ENCODE peak calls at places on chromosome 20, in ten cellular contexts. W is pancreas, G is neural progenitor cell, U is uterus, Z is transverse colon, P is PC-3, Q is endodermal cell, A is left ventricle myocardium inferior, V is brain microvascular endothelial cell, D is heart right ventricle. I is an unnamed sample.

GRCh38 chr20:52675414-52675813 is 296.7 kb upstream of the TSHZ2 start:
- DNase-seq in V (no peak), D (no peak), Z (no peak), U (no peak), W (no peak), Q (no peak), P (no peak), G (no peak), A (no peak), I (no peak)

GRCh38 chr20:4613184-4613583 is 108.5 kb upstream of the PRND start:
- DNase-seq in W (no peak), D (no peak), U (no peak), Z (no peak), Q (no peak), P (no peak), A (no peak), V (no peak), G (no peak), I (no peak)

GRCh38 chr20:37845261-37845681 is 57.7 kb upstream of the VSTM2L start:
- DNase-seq in Q (peak), W (peak), A (peak), Z (no peak), G (no peak), P (no peak), V (no peak), D (peak), U (no peak), I (no peak)

GRCh38 chr20:34004790-34005457 is 11.2 kb downstream of the RALY start:
- DNase-seq in G (no peak), W (no peak), P (no peak), Z (no peak), D (no peak), V (no peak), A (no peak), Q (no peak), U (no peak), I (no peak)

GRCh38 chr20:5065489-5066383 is 54.0 kb downstream of the PCNA start:
- DNase-seq in W (peak), D (peak), P (peak), U (peak), Z (peak), V (peak), A (peak), Q (peak), G (no peak), I (peak)

GRCh38 chr20:53899351-53900167 is 170.8 kb downstream of the BCAS1 start:
- DNase-seq in Q (no peak), A (no peak), G (peak), Z (peak), W (peak), D (no peak), P (peak), V (no peak), U (no peak), I (peak)

GRCh38 chr20:37921341-37921929 is 18.5 kb downstream of the VSTM2L start:
- DNase-seq in G (no peak), Z (no peak), V (no peak), U (no peak), P (no peak), A (no peak), D (no peak), W (no peak), Q (no peak), I (no peak)

GRCh38 chr20:54355631-54356280 is 119.6 kb upstream of the DOK5 start:
- DNase-seq in W (no peak), V (no peak), Q (no peak), Z (no peak), A (no peak), U (no peak), P (no peak), G (no peak), D (no peak), I (no peak)

GRCh38 chr20:50645253-50646068 is 45.9 kb downstream of the RIPOR3 start:
- DNase-seq in A (peak), V (peak), Z (peak), P (peak), G (peak), W (peak), Q (peak), U (peak), D (peak), I (no peak)

GRCh38 chr20:51128198-51128597 is 105.3 kb upstream of the KCNG1 start:
- DNase-seq in A (no peak), Q (no peak), P (peak), V (peak), Z (no peak), W (no peak), D (no peak), U (no peak), G (no peak), I (no peak)

GRCh38 chr20:57207251-57207650 is 59.2 kb downstream of the BMP7 start:
- DNase-seq in D (no peak), A (no peak), Z (no peak), P (no peak), V (no peak), U (no peak), Q (no peak), G (no peak), W (no peak), I (no peak)

GRCh38 chr20:59938696-59939051 is 1.4 kb downstream of the PPP1R3D start:
- DNase-seq in Z (peak), A (no peak), P (peak), D (peak), V (no peak), U (peak), W (peak), Q (no peak), G (no peak), I (no peak)

GRCh38 chr20:60695223-60695622 is 556.8 kb upstream of the CDH4 start:
- DNase-seq in V (peak), D (no peak), U (no peak), P (peak), Z (no peak), W (no peak), Q (no peak), A (no peak), G (no peak), I (no peak)

GRCh38 chr20:11919571-11919970 is 1.9 kb downstream of the BTBD3 start:
- DNase-seq in Q (no peak), W (no peak), V (no peak), P (no peak), U (no peak), G (no peak), D (no peak), Z (no peak), A (no peak), I (no peak)

GRCh38 chr20:18271160-18271559 is 17.2 kb upstream of the ZNF133 start:
- DNase-seq in V (no peak), D (no peak), U (no peak), Q (no peak), W (no peak), G (no peak), A (no peak), Z (no peak), P (no peak), I (no peak)

GRCh38 chr20:37630161-37630560 is 63.7 kb upstream of the CTNNBL1 start:
- DNase-seq in V (no peak), W (no peak), Q (no peak), P (no peak), Z (no peak), A (no peak), D (no peak), U (no peak), G (no peak), I (no peak)

GRCh38 chr20:52048365-52048764 is 143.2 kb downstream of the ZFP64 start:
- DNase-seq in A (no peak), Z (no peak), D (no peak), P (no peak), G (peak), U (no peak), V (no peak), Q (peak), W (no peak), I (no peak)

GRCh38 chr20:61728326-61728725 is 337.4 kb downstream of the TAF4 start:
- DNase-seq in P (no peak), V (no peak), U (no peak), G (no peak), Q (no peak), Z (no peak), A (no peak), D (no peak), W (no peak), I (no peak)

GRCh38 chr20:58722877-58723627 is 30.5 kb downstream of the NPEPL1 start:
- DNase-seq in G (no peak), Q (no peak), P (no peak), D (no peak), W (no peak), Z (no peak), A (no peak), U (peak), V (no peak), I (no peak)

GRCh38 chr20:53146201-53146891 is 174.2 kb downstream of the TSHZ2 start:
- DNase-seq in A (no peak), D (no peak), G (no peak), P (no peak), W (no peak), Q (no peak), V (no peak), U (no peak), Z (no peak), I (no peak)

GRCh38 chr20:63652192-63652980 is 838 bp downstream of the STMN3 start:
- DNase-seq in G (peak), U (peak), D (no peak), A (peak), P (no peak), W (no peak), Z (no peak), V (no peak), Q (peak), I (no peak)

GRCh38 chr20:38554986-38555385 is 26.0 kb upstream of the ADIG start:
- DNase-seq in D (no peak), V (no peak), G (no peak), Z (no peak), Q (no peak), U (no peak), A (no peak), W (no peak), P (no peak), I (no peak)

GRCh38 chr20:62832951-62833391 is 16.1 kb downstream of the COL9A3 start:
- DNase-seq in Z (peak), V (no peak), P (no peak), D (no peak), A (no peak), G (no peak), Q (peak), W (no peak), U (no peak), I (no peak)

GRCh38 chr20:63309261-63310071 is 16.5 kb downstream of the COL20A1 start:
- DNase-seq in P (peak), W (no peak), V (no peak), Q (peak), Z (peak), A (peak), U (peak), G (peak), D (peak), I (no peak)

GRCh38 chr20:17896771-17897369 is 71.7 kb downstream of the SNX5 start:
- DNase-seq in W (no peak), V (no peak), A (no peak), P (no peak), Z (no peak), Q (no peak), D (no peak), G (no peak), U (no peak), I (no peak)

GRCh38 chr20:1341561-1342265 is 12.8 kb upstream of the SDCBP2 start:
- DNase-seq in V (peak), Q (peak), W (no peak), D (no peak), P (peak), G (no peak), U (no peak), Z (no peak), A (no peak), I (no peak)

DNA sequence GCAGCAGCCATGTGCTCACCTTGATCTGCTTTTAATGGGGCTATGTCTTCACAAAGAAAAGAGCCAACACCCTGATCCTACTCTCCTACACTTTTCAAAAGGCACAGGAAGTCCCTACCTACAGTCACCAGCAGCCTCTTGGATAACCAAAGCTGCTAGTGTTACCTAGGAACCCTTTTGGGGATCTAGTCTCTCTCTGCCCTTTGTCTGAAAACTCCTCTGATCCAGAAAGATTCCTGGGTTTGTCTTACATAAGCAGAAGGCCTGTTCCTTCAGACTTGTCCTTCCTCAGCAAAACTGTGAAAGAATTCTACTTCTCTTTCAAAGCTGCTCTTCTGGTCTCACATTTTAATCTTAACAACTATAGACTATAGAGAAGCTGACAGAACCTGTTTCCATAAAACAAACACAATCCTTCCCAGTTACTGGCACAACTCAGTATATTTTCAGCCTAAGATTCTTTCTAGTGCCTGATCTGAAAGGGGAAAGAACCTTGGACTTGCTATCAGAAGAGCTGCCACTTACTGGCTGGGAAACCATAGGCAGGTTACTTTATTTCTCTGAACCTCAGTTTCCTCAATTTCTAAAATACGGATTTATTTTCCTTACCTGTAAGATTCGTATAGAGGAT is 2.9 kb downstream of the PLAGL2 start:
- DNase-seq in V (no peak), Q (no peak), D (no peak), P (peak), Z (no peak), U (no peak), W (no peak), A (no peak), G (no peak), I (no peak)
- H3K27ac ChIP-seq in V (no peak), Q (no peak), D (peak), P (no peak), Z (peak), U (peak), W (peak), A (peak), G (peak), I (peak)

DNA sequence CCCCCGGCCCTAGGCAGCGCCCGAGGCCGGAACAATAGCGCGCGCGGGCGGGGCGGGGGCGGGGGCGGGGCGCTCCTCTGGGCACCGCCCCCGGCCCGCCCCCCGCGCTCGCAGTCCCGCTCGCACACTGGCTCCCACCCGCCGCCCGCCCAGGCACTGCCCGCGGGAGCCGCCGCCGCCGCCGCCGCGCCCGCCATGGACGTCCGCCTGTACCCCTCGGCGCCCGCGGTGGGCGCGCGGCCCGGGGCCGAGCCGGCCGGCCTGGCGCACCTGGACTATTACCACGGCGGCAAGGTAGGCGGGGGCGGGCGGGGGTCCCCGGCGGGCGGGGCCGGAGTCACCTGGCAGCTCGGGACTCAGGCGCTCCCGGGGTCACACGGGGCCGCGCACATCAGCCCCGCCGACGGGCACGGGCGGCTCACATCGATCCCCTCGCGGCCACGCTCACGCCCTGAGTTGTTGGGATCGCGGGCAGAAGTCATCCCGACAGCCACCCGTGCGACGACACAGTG is at the start of gene TOX2:
- DNase-seq in V (no peak), W (no peak), Z (peak), G (peak), Q (peak), D (no peak), P (no peak), U (no peak), A (peak), I (no peak)
- H3K27ac ChIP-seq in V (no peak), W (no peak), Z (no peak), G (no peak), Q (no peak), D (no peak), P (no peak), U (no peak), A (no peak), I (no peak)

GRCh38 chr20:10635476-10636208 is 38.2 kb downstream of the JAG1 start:
- DNase-seq in Z (no peak), P (no peak), U (no peak), V (no peak), D (no peak), A (no peak), G (no peak), Q (no peak), W (no peak), I (no peak)
- H3K27ac ChIP-seq in Z (peak), P (peak), U (peak), V (peak), D (peak), A (peak), G (no peak), Q (no peak), W (peak), I (no peak)

DNA sequence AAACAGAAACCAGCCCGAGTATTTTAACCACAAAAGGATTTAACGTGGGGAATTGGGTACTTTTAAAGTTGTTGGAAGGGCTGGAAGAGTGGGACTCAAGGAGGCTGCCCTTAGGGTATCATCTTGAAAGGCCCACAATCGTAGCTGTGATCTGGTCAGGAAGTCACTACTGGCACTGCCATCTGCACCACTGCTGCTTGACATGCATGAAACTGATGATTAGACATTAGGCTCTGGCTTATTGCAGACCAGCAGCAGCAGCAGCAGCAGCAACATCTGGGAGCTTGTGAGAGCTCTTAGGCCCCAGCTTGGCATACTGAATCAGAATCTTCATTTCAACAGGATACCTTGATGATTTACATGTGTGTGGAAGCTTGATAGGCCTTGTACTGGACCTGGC is 68.6 kb downstream of the PHF20 start:
- DNase-seq in G (no peak), W (no peak), D (no peak), P (no peak), Z (no peak), Q (no peak), A (no peak), U (no peak), V (no peak), I (no peak)
- H3K27ac ChIP-seq in G (no peak), W (no peak), D (no peak), P (no peak), Z (no peak), Q (no peak), A (no peak), U (no peak), V (no peak), I (no peak)

DNA sequence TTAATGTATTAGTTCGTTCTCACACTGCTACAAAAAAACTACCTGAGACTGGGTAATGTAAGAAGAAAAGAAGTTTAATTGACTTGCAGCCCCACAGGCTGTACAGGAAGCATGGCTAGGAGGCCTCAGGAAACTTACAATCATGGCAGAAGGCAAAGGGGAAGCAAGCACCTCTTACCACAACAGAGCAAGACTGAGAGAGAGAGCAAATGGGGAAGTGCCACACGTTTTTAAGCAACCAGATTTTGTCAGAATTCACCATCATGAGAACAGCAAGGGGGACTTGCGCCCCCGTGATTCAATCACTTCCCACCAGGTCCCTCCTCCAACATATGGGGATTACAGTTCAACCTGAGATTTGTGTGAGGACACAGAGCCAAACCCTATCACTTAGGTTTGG is 70.8 kb upstream of the SRSF6 start:
- DNase-seq in A (no peak), W (no peak), P (no peak), Q (no peak), U (no peak), Z (no peak), V (no peak), D (no peak), G (no peak), I (no peak)
- H3K27ac ChIP-seq in A (no peak), W (no peak), P (no peak), Q (no peak), U (no peak), Z (no peak), V (no peak), D (no peak), G (no peak), I (no peak)

GRCh38 chr20:42183147-42183546 is 565.0 kb upstream of the CHD6 start:
- DNase-seq in G (no peak), W (no peak), A (no peak), Z (no peak), U (no peak), V (no peak), D (no peak), P (no peak), Q (no peak), I (no peak)

GRCh38 chr20:42186337-42186736 is 568.2 kb upstream of the CHD6 start:
- DNase-seq in Q (no peak), U (no peak), G (no peak), W (no peak), D (no peak), A (no peak), V (no peak), P (no peak), Z (no peak), I (no peak)

GRCh38 chr20:42179768-42180167 is 561.6 kb upstream of the CHD6 start:
- DNase-seq in D (no peak), U (no peak), Q (peak), V (peak), G (peak), W (no peak), P (peak), Z (no peak), A (no peak), I (no peak)

GRCh38 chr20:42181064-42181463 is 562.9 kb upstream of the CHD6 start:
- DNase-seq in Q (no peak), Z (no peak), U (no peak), W (no peak), V (no peak), A (no peak), P (no peak), D (no peak), G (peak), I (no peak)
- H3K27ac ChIP-seq in Q (no peak), Z (no peak), U (no peak), W (no peak), V (no peak), A (no peak), P (no peak), D (no peak), G (no peak), I (no peak)

GRCh38 chr20:31843288-31843687 is 2.1 kb downstream of the FOXS1 start:
- DNase-seq in W (no peak), A (no peak), P (no peak), G (no peak), U (no peak), D (no peak), Q (no peak), Z (no peak), V (no peak), I (no peak)
- H3K27ac ChIP-seq in W (no peak), A (peak), P (no peak), G (no peak), U (peak), D (peak), Q (peak), Z (peak), V (peak), I (peak)